ENCODE peak calls at places on chromosomes 11 and 22, in five cellular contexts. Q is chondrocyte; D is effector CD4-positive, alpha-beta T cell; E is smooth muscle cell of the brain vasculature; X is kidney epithelial cell. H is an unnamed sample.

GRCh38 chr11:107669156-107669740 is 42.6 kb downstream of the SLN start:
- DNase-seq in Q (no peak), D (no peak), E (no peak), X (no peak), H (no peak)

GRCh38 chr11:72085836-72086475 is 5.3 kb downstream of the LRRC51 start:
- DNase-seq in Q (no peak), D (no peak), E (no peak), X (no peak), H (no peak)

GRCh38 chr11:79084382-79084781 is 356.4 kb downstream of the TENM4 start:
- DNase-seq in Q (no peak), D (no peak), E (no peak), X (no peak), H (no peak)

GRCh38 chr22:42856179-42856864 is 751 bp downstream of the ARFGAP3 start:
- DNase-seq in Q (peak), D (peak), E (no peak), X (no peak), H (no peak)

GRCh38 chr11:1913271-1914060 is 6.0 kb upstream of the TNNT3 start:
- DNase-seq in Q (peak), D (no peak), E (no peak), X (no peak), H (no peak)

GRCh38 chr11:32259641-32260081 is 168.8 kb downstream of the RCN1 start:
- DNase-seq in Q (no peak), D (no peak), E (peak), X (no peak), H (no peak)

GRCh38 chr22:39984006-39984405 is 10.7 kb upstream of the FAM83F start:
- DNase-seq in Q (no peak), D (no peak), E (no peak), X (no peak), H (no peak)

GRCh38 chr22:17862646-17863181 is 88.4 kb upstream of the BID start:
- DNase-seq in Q (no peak), D (no peak), E (no peak), X (no peak), H (no peak)

GRCh38 chr11:89015614-89016013 is 50.2 kb downstream of the GRM5 start:
- DNase-seq in Q (no peak), D (no peak), E (no peak), X (no peak), H (no peak)

GRCh38 chr11:134625631-134626030 is 213.6 kb upstream of the B3GAT1 start:
- DNase-seq in Q (no peak), D (no peak), E (no peak), X (no peak), H (no peak)

GRCh38 chr22:37741312-37741795 is 44.5 kb downstream of the TRIOBP start:
- DNase-seq in Q (no peak), D (no peak), E (peak), X (peak), H (no peak)

GRCh38 chr11:30879322-30880020 is 293.3 kb upstream of the MPPED2 start:
- DNase-seq in Q (no peak), D (no peak), E (no peak), X (no peak), H (no peak)

GRCh38 chr11:64225608-64226506 is at the start of the genes NUDT22 and TRPT1:
- DNase-seq in Q (peak), D (peak), E (peak), X (no peak), H (peak)

H was measured in RWPE2.